ENCODE peak calls at places on chromosome 21, in nine cellular contexts. U is HCT116, E is IMR-90, Q is prostate gland, O is H1, L is adrenal gland, Y is ovary, Z is A549, R is tibial nerve. X is an unnamed sample.

GRCh38 chr21:15057290-15057689 is 7.5 kb downstream of the NRIP1 start:
- DNase-seq in R (no peak), L (no peak), Q (no peak), O (no peak), E (no peak), Y (no peak), U (no peak), Z (no peak), X (no peak)

GRCh38 chr21:41186763-41187536 is 19.0 kb downstream of the BACE2 start:
- DNase-seq in Y (no peak), R (no peak), E (no peak), Q (no peak), Z (no peak), L (no peak), O (no peak), U (no peak), X (no peak)

GRCh38 chr21:15631342-15631741 is 98.4 kb upstream of the USP25 start:
- DNase-seq in Z (peak; percentile 4), R (no peak), Y (no peak), L (no peak), Q (no peak), E (peak; percentile 71), O (no peak), U (no peak), X (no peak)

GRCh38 chr21:43866233-43866632 is 1.2 kb downstream of the AGPAT3 start:
- DNase-seq in Z (no peak), E (peak; percentile 57), O (no peak), U (no peak), L (peak; percentile 79), R (peak; percentile 26), Y (peak; percentile 52), Q (peak; percentile 55), X (no peak)

GRCh38 chr21:14685568-14685967 is 139.5 kb upstream of the SAMSN1 start:
- DNase-seq in Q (no peak), L (no peak), Z (no peak), U (no peak), R (no peak), E (no peak), Y (no peak), O (no peak), X (no peak)

GRCh38 chr21:46308431-46308830 is 15.2 kb downstream of the C21orf58 start:
- DNase-seq in Q (no peak), E (no peak), Z (no peak), U (no peak), R (no peak), L (no peak), O (no peak), Y (no peak), X (no peak)

GRCh38 chr21:46005481-46005881 is 23.9 kb downstream of the COL6A1 start:
- DNase-seq in O (peak; percentile 41), U (no peak), Y (no peak), E (no peak), R (no peak), Z (no peak), Q (peak; percentile 3), L (no peak), X (peak; percentile 19)

GRCh38 chr21:34986561-34987533 is 62.3 kb downstream of the RUNX1 start:
- DNase-seq in U (peak; percentile 93), L (no peak), Q (no peak), E (peak; percentile 81), Y (no peak), R (no peak), O (no peak), Z (no peak), X (no peak)

GRCh38 chr21:20661221-20661620 is 337.0 kb upstream of the NCAM2 start:
- DNase-seq in L (no peak), U (no peak), Z (no peak), O (no peak), Y (no peak), Q (no peak), R (no peak), E (no peak), X (no peak)

GRCh38 chr21:34887729-34888568 is 161.2 kb downstream of the RUNX1 start:
- DNase-seq in Y (peak; percentile 65), Z (peak; percentile 50), Q (peak; percentile 62), U (no peak), L (peak; percentile 88), R (peak; percentile 65), E (peak; percentile 99), O (no peak), X (peak; percentile 82)

GRCh38 chr21:15826147-15826780 is 96.5 kb downstream of the USP25 start:
- DNase-seq in Y (no peak), R (no peak), Q (peak; percentile 29), E (peak; percentile 54), U (peak; percentile 51), Z (peak; percentile 21), L (no peak), O (no peak), X (no peak)

GRCh38 chr21:41664881-41665765 is 101.7 kb downstream of the RIPK4 start:
- DNase-seq in E (peak; percentile 67), O (no peak), Q (no peak), U (no peak), L (peak; percentile 54), Y (no peak), R (peak; percentile 38), Z (no peak), X (no peak)

GRCh38 chr21:21547368-21547953 is 549.3 kb downstream of the NCAM2 start:
- DNase-seq in O (no peak), R (no peak), Q (no peak), Y (no peak), U (no peak), E (peak; percentile 9), Z (no peak), L (no peak), X (no peak)

GRCh38 chr21:17903929-17904639 is 84.9 kb upstream of the C21orf91 start:
- DNase-seq in Q (no peak), Y (no peak), U (no peak), O (no peak), E (no peak), Z (no peak), L (no peak), R (no peak), X (no peak)

GRCh38 chr21:45549670-45550463 is 7.6 kb upstream of the SLC19A1 start:
- DNase-seq in L (no peak), R (no peak), Y (no peak), Z (no peak), Q (no peak), E (no peak), O (no peak), U (no peak), X (no peak)

DNA sequence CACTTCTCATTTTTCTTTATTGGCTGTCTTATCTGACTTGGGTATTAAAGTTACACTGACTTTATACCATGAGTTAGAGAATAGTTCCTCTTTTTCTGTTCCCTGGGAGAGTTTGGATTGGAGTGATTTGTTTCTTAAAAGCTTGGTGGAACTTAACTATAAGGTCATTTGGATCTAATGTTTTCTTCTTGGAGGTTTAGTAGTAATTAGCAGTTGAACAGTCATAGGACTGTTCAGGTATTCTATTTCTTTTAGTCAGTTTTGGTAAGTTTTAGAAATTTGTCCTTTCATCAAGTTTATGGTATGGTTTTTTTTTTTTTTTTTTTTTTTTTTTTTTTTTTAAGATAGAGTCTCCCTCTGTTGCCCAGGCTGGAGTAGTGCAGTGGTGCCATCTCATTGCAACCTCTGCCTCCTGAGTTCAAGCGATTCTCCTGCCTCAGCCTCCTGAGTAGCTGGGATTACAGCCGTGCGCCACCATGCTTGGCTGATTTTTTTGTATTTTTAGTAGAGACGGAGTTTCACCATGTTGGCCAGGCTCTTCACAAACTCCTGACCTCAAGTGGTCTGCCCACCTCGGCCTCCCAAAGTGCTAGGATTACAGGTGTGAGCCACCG is 6.3 kb downstream of the TTC3 start:
- DNase-seq in Y (no peak), O (no peak), Z (no peak), E (no peak), R (no peak), U (no peak), Q (no peak), L (no peak), X (no peak)
- TF ChIP-seq CTCF in Y (no peak), O (peak; percentile 3), Z (no peak), E (no peak), R (no peak), U (peak; percentile 39), Q (no peak), L (no peak), X (no peak)

GRCh38 chr21:36297555-36297937 is 22.5 kb upstream of the MORC3 start:
- DNase-seq in U (no peak), L (no peak), Q (no peak), R (no peak), Z (no peak), O (no peak), E (no peak), Y (no peak), X (no peak)

DNA sequence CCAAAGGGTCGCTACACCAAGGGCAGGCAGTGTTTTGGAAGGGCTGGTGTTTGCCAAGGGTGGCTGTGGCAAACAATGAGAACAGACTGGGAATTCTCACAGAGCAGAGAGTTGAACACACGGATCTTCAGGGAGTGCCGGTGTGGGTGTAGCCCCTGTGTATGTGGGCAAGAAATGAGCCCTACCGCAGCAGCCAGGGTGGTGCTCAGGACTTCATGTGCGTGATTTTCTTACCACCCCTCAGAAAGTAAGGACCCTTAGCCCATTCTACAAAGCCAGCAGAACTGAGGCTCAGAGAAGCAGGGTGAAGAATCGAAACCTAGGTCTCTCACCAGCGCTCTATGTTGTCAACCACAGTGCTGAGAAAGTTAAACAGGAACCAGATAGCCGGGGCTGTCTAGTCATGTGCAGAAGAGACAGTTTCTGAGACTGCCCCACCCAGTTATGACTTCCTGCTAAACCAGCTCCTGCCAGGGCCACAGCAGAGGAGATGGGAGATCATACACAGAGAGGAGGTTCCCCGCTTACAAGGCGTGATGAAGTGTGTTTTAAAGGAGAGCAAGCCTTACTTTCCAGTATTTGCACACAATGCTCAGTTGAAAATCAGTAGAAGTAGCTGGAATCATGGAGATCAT is 21.9 kb upstream of the MORC3 start:
- DNase-seq in O (no peak), R (peak; percentile 50), Q (peak; percentile 92), E (peak; percentile 15), L (peak; percentile 67), Y (no peak), Z (no peak), U (no peak), X (peak; percentile 56)
- TF ChIP-seq POLR2A in O (no peak), R (no peak), Q (peak; percentile 65), E (no peak), L (no peak), Y (no peak), Z (no peak), U (no peak), X (no peak)

GRCh38 chr21:38696617-38697016 is 109.1 kb upstream of the ETS2 start:
- DNase-seq in Q (no peak), O (no peak), E (no peak), U (no peak), L (no peak), Z (no peak), Y (no peak), R (no peak), X (no peak)

GRCh38 chr21:38702196-38702595 is 103.5 kb upstream of the ETS2 start:
- DNase-seq in L (no peak), Z (no peak), E (no peak), O (no peak), U (no peak), Y (no peak), R (no peak), Q (no peak), X (no peak)

GRCh38 chr21:38699048-38699447 is 106.7 kb upstream of the ETS2 start:
- DNase-seq in O (peak; percentile 63), U (no peak), Q (no peak), E (no peak), Z (peak; percentile 3), Y (no peak), L (no peak), R (no peak), X (no peak)
- TF ChIP-seq CTCF in O (peak; percentile 71), U (no peak), Q (no peak), E (no peak), Z (no peak), Y (no peak), L (no peak), R (no peak), X (no peak)

GRCh38 chr21:26169611-26170470 is 729 bp downstream of the APP start:
- DNase-seq in L (peak; percentile 76), Y (peak; percentile 38), O (peak; percentile 63), Q (peak; percentile 60), Z (peak; percentile 22), R (peak; percentile 51), E (peak; percentile 65), U (peak; percentile 16), X (peak; percentile 62)
- TF ChIP-seq POLR2A in L (peak; percentile 66), Y (peak; percentile 7), O (peak; percentile 64), Q (peak; percentile 21), Z (no peak), R (no peak), E (no peak), U (no peak), X (no peak)